ENCODE peak calls at places on chromosomes 6 and 20, in four cellular contexts. One of them, this sample, is unnamed.

GRCh38 chr6:107713214-107713962 is 110.7 kb downstream of the SCML4 start:
- DNase-seq in HCT116: no peak
- DNase-seq in K562: no peak
- DNase-seq in HepG2: no peak
- DNase-seq in this sample: no peak

GRCh38 chr20:35297153-35297552 is 4.9 kb upstream of the FAM83C start:
- DNase-seq in HCT116: no peak
- DNase-seq in K562: no peak
- DNase-seq in HepG2: no peak
- DNase-seq in this sample: no peak

GRCh38 chr6:91106083-91106482 is 519.2 kb upstream of the MAP3K7 start:
- DNase-seq in HCT116: no peak
- DNase-seq in K562: no peak
- DNase-seq in HepG2: peak; percentile 25
- DNase-seq in this sample: no peak

GRCh38 chr20:22207280-22207679 is 377.1 kb downstream of the FOXA2 start:
- DNase-seq in HCT116: no peak
- DNase-seq in K562: peak; percentile 30
- DNase-seq in HepG2: no peak
- DNase-seq in this sample: no peak

GRCh38 chr6:69825904-69826303 is 29.1 kb upstream of the LMBRD1 start:
- DNase-seq in HCT116: no peak
- DNase-seq in K562: no peak
- DNase-seq in HepG2: peak; percentile 67
- DNase-seq in this sample: no peak

GRCh38 chr20:63046841-63047240 is 40.1 kb upstream of the BHLHE23 start:
- DNase-seq in HCT116: no peak
- DNase-seq in K562: no peak
- DNase-seq in HepG2: no peak
- DNase-seq in this sample: no peak

GRCh38 chr6:120826253-120826652 is 508.0 kb downstream of the TBC1D32 start:
- DNase-seq in HCT116: peak; percentile 53
- DNase-seq in K562: no peak
- DNase-seq in HepG2: peak; percentile 52
- DNase-seq in this sample: peak; percentile 22

GRCh38 chr20:47929368-47930115 is 144.3 kb upstream of the SULF2 start:
- DNase-seq in HCT116: peak; percentile 41
- DNase-seq in K562: no peak
- DNase-seq in HepG2: no peak
- DNase-seq in this sample: no peak

GRCh38 chr20:50789968-50790650 is 4.8 kb upstream of the BCAS4 start:
- DNase-seq in HCT116: no peak
- DNase-seq in K562: no peak
- DNase-seq in HepG2: no peak
- DNase-seq in this sample: no peak

GRCh38 chr6:128600397-128600951 is 80.1 kb upstream of the PTPRK start:
- DNase-seq in HCT116: no peak
- DNase-seq in K562: no peak
- DNase-seq in HepG2: no peak
- DNase-seq in this sample: no peak

GRCh38 chr6:34656378-34657036 is 40.1 kb downstream of the ILRUN start:
- DNase-seq in HCT116: no peak
- DNase-seq in K562: no peak
- DNase-seq in HepG2: peak; percentile 76
- DNase-seq in this sample: no peak

GRCh38 chr6:153411249-153411648 is 280.2 kb upstream of the RGS17 start:
- DNase-seq in HCT116: no peak
- DNase-seq in K562: no peak
- DNase-seq in HepG2: no peak
- DNase-seq in this sample: no peak

GRCh38 chr6:19603716-19604115 is 233.5 kb upstream of the ID4 start:
- DNase-seq in HCT116: no peak
- DNase-seq in K562: no peak
- DNase-seq in HepG2: no peak
- DNase-seq in this sample: no peak

GRCh38 chr6:160428069-160428430 is 79.9 kb downstream of the SLC22A3 start:
- DNase-seq in HCT116: no peak
- DNase-seq in K562: no peak
- DNase-seq in HepG2: no peak
- DNase-seq in this sample: no peak

DNA sequence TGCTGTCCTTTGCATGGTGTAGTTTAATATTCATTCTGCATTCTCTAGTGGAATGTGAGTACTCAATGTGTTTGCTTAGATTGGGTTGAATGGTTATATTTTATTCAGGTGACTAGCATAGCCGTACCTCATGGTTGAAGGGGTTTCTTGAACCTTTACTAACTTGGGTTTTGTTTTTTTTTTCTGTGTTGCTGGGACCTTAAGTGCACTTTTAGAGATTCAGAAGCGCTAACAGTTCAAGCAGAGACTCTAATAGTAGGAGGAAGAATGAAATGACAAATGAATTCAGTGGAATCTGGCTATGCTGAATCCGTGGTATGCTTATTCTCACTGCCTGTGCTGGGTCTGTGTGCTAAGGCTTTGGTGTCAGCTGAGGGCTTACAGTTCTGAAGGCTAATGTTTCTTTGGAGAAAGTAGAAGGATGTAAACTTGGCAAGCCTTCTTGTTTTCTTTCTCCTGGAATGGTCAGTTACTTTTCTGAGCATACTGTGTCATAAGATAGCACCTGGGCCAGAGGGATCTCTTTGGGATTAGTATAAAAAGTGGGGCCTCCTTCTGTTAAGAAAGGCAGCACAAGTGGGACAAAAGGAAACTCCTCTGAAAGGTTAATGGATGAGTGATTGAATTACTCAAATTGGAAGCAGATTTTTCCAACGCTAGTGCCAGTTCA is 28.7 kb downstream of the RNF144B start:
- DNase-seq in HCT116: no peak
- DNase-seq in K562: no peak
- DNase-seq in HepG2: no peak
- DNase-seq in this sample: no peak
- TF ChIP-seq TCF7L2 in HCT116: no peak
- TF ChIP-seq TCF7L2 in K562: no peak
- TF ChIP-seq TCF7L2 in HepG2: no peak
- TF ChIP-seq TCF7L2 in this sample: no peak

GRCh38 chr20:17077030-17077429 is 149.8 kb upstream of the PCSK2 start:
- DNase-seq in HCT116: no peak
- DNase-seq in K562: no peak
- DNase-seq in HepG2: no peak
- DNase-seq in this sample: no peak
- TF ChIP-seq TCF7L2 in HCT116: no peak
- TF ChIP-seq TCF7L2 in K562: no peak
- TF ChIP-seq TCF7L2 in HepG2: no peak
- TF ChIP-seq TCF7L2 in this sample: no peak

DNA sequence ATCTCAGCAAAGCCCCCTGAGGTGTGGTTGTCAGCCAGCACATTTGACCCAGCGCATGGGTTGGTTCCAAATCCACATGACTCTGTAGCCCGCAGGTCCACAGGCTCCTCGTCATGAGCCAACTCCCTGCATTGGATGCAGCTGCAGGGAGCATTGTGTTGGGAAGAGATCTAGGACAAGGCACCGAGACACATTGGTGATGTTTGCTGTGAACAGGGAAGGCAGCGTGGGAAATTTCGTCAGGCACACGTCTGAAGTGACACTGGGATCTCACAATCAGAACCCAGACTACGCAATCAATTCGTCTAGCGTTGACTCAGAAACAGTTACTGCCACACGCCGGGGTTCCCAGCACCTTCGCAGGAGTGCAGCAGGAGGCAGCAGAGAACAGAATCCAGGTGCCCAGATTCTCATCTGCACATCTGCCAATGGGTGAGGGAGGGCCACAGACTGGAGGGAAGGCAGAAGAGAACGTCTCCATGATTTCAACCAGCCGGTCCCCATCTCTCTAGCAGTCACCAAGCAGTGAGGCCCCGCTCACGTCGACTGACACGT is 177.0 kb downstream of the TTLL2 start:
- DNase-seq in HCT116: peak; percentile 33
- DNase-seq in K562: peak; percentile 36
- DNase-seq in HepG2: peak; percentile 77
- DNase-seq in this sample: peak; percentile 13
- TF ChIP-seq TCF7L2 in HCT116: no peak
- TF ChIP-seq TCF7L2 in K562: no peak
- TF ChIP-seq TCF7L2 in HepG2: no peak
- TF ChIP-seq TCF7L2 in this sample: no peak

GRCh38 chr6:100304575-100304974 is 160.1 kb downstream of the SIM1 start:
- DNase-seq in HCT116: no peak
- DNase-seq in K562: no peak
- DNase-seq in HepG2: no peak
- DNase-seq in this sample: no peak

GRCh38 chr6:100296810-100297544 is 167.7 kb downstream of the SIM1 start:
- DNase-seq in HCT116: peak; percentile 74
- DNase-seq in K562: no peak
- DNase-seq in HepG2: peak; percentile 50
- DNase-seq in this sample: peak; percentile 78

GRCh38 chr6:100301731-100302130 is 163.0 kb downstream of the SIM1 start:
- DNase-seq in HCT116: no peak
- DNase-seq in K562: no peak
- DNase-seq in HepG2: no peak
- DNase-seq in this sample: no peak

GRCh38 chr6:100305237-100305869 is 159.4 kb downstream of the SIM1 start:
- DNase-seq in HCT116: no peak
- DNase-seq in K562: no peak
- DNase-seq in HepG2: no peak
- DNase-seq in this sample: no peak

GRCh38 chr6:100300221-100300736 is 164.4 kb downstream of the SIM1 start:
- DNase-seq in HCT116: peak; percentile 96
- DNase-seq in K562: no peak
- DNase-seq in HepG2: peak; percentile 71
- DNase-seq in this sample: peak; percentile 84
- TF ChIP-seq TCF7L2 in HCT116: peak; percentile 50
- TF ChIP-seq TCF7L2 in K562: no peak
- TF ChIP-seq TCF7L2 in HepG2: no peak
- TF ChIP-seq TCF7L2 in this sample: no peak

GRCh38 chr6:170448317-170448716 is 104.8 kb downstream of the PSMB1 start:
- DNase-seq in HCT116: no peak
- DNase-seq in K562: no peak
- DNase-seq in HepG2: no peak
- DNase-seq in this sample: no peak
- TF ChIP-seq TCF7L2 in HCT116: no peak
- TF ChIP-seq TCF7L2 in K562: no peak
- TF ChIP-seq TCF7L2 in HepG2: no peak
- TF ChIP-seq TCF7L2 in this sample: no peak

GRCh38 chr20:19876828-19877227 is 118.8 kb downstream of the RIN2 start:
- DNase-seq in HCT116: no peak
- DNase-seq in K562: no peak
- DNase-seq in HepG2: no peak
- DNase-seq in this sample: no peak
- TF ChIP-seq TCF7L2 in HCT116: no peak
- TF ChIP-seq TCF7L2 in K562: no peak
- TF ChIP-seq TCF7L2 in HepG2: no peak
- TF ChIP-seq TCF7L2 in this sample: no peak

This sample was measured in Panc1.